ENCODE peak calls at places on chromosomes 3 and 15, in six cellular contexts. E, B, X, I, Z and D are unnamed samples.

GRCh38 chr3:180036678-180037455 is at the start of gene PEX5L:
- DNase-seq in E (no peak), B (no peak), X (peak; percentile 5), I (peak; percentile 82), Z (no peak), D (peak; percentile 27)

GRCh38 chr15:45773149-45773548 is 138.3 kb downstream of the SQOR start:
- DNase-seq in E (no peak), B (no peak), X (no peak), I (no peak), Z (no peak), D (no peak)

GRCh38 chr3:38404286-38404685 is 49.4 kb upstream of the ACVR2B start:
- DNase-seq in E (peak; percentile 86), B (no peak), X (no peak), I (no peak), Z (no peak), D (no peak)

GRCh38 chr3:46008058-46008457 is 12.4 kb upstream of the FYCO1 start:
- DNase-seq in E (no peak), B (no peak), X (no peak), I (no peak), Z (no peak), D (no peak)

GRCh38 chr15:51904931-51905330 is 66.6 kb downstream of the LEO1 start:
- DNase-seq in E (no peak), B (no peak), X (no peak), I (no peak), Z (no peak), D (no peak)

GRCh38 chr3:161409069-161409468 is 37.8 kb upstream of the SPTSSB start:
- DNase-seq in E (no peak), B (peak; percentile 58), X (peak; percentile 71), I (peak; percentile 28), Z (peak; percentile 11), D (no peak)

GRCh38 chr3:49554639-49555265 is 475 bp downstream of the BSN start:
- DNase-seq in E (no peak), B (no peak), X (no peak), I (no peak), Z (peak; percentile 80), D (peak; percentile 43)

GRCh38 chr3:176041812-176042211 is 1155.5 kb downstream of the TBL1XR1 start:
- DNase-seq in E (no peak), B (no peak), X (no peak), I (no peak), Z (no peak), D (no peak)

GRCh38 chr3:186476044-186476468 is 68.1 kb downstream of the CRYGS start:
- DNase-seq in E (no peak), B (no peak), X (no peak), I (peak; percentile 41), Z (no peak), D (no peak)

GRCh38 chr3:38634133-38634532 is 15.4 kb downstream of the SCN5A start:
- DNase-seq in E (no peak), B (no peak), X (no peak), I (no peak), Z (no peak), D (no peak)

GRCh38 chr3:89787485-89787884 is 680.1 kb downstream of the EPHA3 start:
- DNase-seq in E (no peak), B (no peak), X (no peak), I (no peak), Z (no peak), D (no peak)

GRCh38 chr15:90004671-90005070 is 3.5 kb downstream of the ZNF710 start:
- DNase-seq in E (peak; percentile 78), B (peak; percentile 67), X (peak; percentile 38), I (no peak), Z (no peak), D (peak; percentile 69)

GRCh38 chr15:56047354-56047753 is 53.9 kb upstream of the NEDD4 start:
- DNase-seq in E (no peak), B (no peak), X (no peak), I (no peak), Z (no peak), D (no peak)

GRCh38 chr3:197456271-197457091 is 99.3 kb downstream of the BDH1 start:
- DNase-seq in E (peak; percentile 95), B (peak; percentile 35), X (peak; percentile 77), I (no peak), Z (peak; percentile 74), D (peak; percentile 94)

GRCh38 chr3:31407665-31408064 is 125.1 kb upstream of the STT3B start:
- DNase-seq in E (no peak), B (no peak), X (no peak), I (no peak), Z (no peak), D (no peak)

GRCh38 chr3:126104742-126105605 is 21.1 kb upstream of the SLC41A3 start:
- DNase-seq in E (peak; percentile 58), B (no peak), X (no peak), I (no peak), Z (no peak), D (no peak)

GRCh38 chr15:75666823-75667501 is 19.2 kb downstream of the SNX33 start:
- DNase-seq in E (no peak), B (peak; percentile 96), X (peak; percentile 47), I (no peak), Z (no peak), D (no peak)

GRCh38 chr3:72255191-72255590 is 470.2 kb upstream of the PROK2 start:
- DNase-seq in E (no peak), B (no peak), X (no peak), I (peak; percentile 27), Z (no peak), D (no peak)

GRCh38 chr3:119360046-119360445 is 65.9 kb downstream of the ARHGAP31 start:
- DNase-seq in E (no peak), B (no peak), X (no peak), I (no peak), Z (no peak), D (no peak)

GRCh38 chr3:62940763-62941632 is 65.8 kb upstream of the CADPS start:
- DNase-seq in E (no peak), B (no peak), X (no peak), I (no peak), Z (no peak), D (no peak)

GRCh38 chr3:14096742-14097141 is 27.9 kb downstream of the CHCHD4 start:
- DNase-seq in E (no peak), B (peak; percentile 23), X (no peak), I (no peak), Z (no peak), D (no peak)

GRCh38 chr3:85801955-85802354 is 843.2 kb downstream of the CADM2 start:
- DNase-seq in E (no peak), B (peak; percentile 39), X (no peak), I (peak; percentile 11), Z (peak; percentile 3), D (no peak)

GRCh38 chr15:60591491-60592385 is 112.8 kb upstream of the ICE2 start:
- DNase-seq in E (peak; percentile 74), B (peak; percentile 21), X (peak; percentile 18), I (peak; percentile 83), Z (no peak), D (peak; percentile 92)

GRCh38 chr15:93028111-93028631 is 60.8 kb downstream of the RGMA start:
- DNase-seq in E (peak; percentile 68), B (no peak), X (no peak), I (no peak), Z (no peak), D (peak; percentile 32)

GRCh38 chr15:93030430-93031102 is 58.4 kb downstream of the RGMA start:
- DNase-seq in E (peak; percentile 90), B (peak; percentile 69), X (peak; percentile 88), I (peak; percentile 91), Z (peak; percentile 81), D (peak; percentile 78)

GRCh38 chr15:93027413-93027812 is 61.6 kb downstream of the RGMA start:
- DNase-seq in E (peak; percentile 74), B (no peak), X (no peak), I (no peak), Z (no peak), D (peak; percentile 40)

GRCh38 chr15:93029613-93030429 is 59.2 kb downstream of the RGMA start:
- DNase-seq in E (peak; percentile 68), B (no peak), X (no peak), I (no peak), Z (no peak), D (peak; percentile 63)

GRCh38 chr15:93028632-93029612 is 60.1 kb downstream of the RGMA start:
- DNase-seq in E (peak; percentile 95), B (no peak), X (peak; percentile 71), I (no peak), Z (no peak), D (peak; percentile 92)
- TF ChIP-seq EP300 in E (no peak), B (no peak), X (peak; percentile 93), I (no peak), Z (no peak), D (no peak)

GRCh38 chr3:41418961-41419691 is 219.8 kb downstream of the CTNNB1 start:
- DNase-seq in E (no peak), B (peak; percentile 45), X (no peak), I (no peak), Z (no peak), D (no peak)
- TF ChIP-seq CTCF in E (no peak), B (no peak), X (no peak), I (no peak), Z (no peak), D (no peak)

GRCh38 chr3:67870477-67870876 is 216.1 kb upstream of the SUCLG2 start:
- DNase-seq in E (no peak), B (no peak), X (no peak), I (no peak), Z (no peak), D (no peak)
- TF ChIP-seq EP300 in E (no peak), B (no peak), X (no peak), I (no peak), Z (no peak), D (no peak)

GRCh38 chr3:108127301-108127988 is 36.6 kb upstream of the CD47 start:
- DNase-seq in E (no peak), B (no peak), X (no peak), I (no peak), Z (no peak), D (no peak)
- TF ChIP-seq CTCF in E (no peak), B (no peak), X (no peak), I (no peak), Z (no peak), D (no peak)